ENCODE peak calls at places on chromosomes 16 and 17, in five cellular contexts. I, V, S, C and G are unnamed samples.

GRCh38 chr17:77510133-77510796 is 369.5 kb downstream of the SEC14L1 start:
- DNase-seq in I (no peak), V (no peak), S (no peak), C (no peak), G (no peak)

GRCh38 chr16:55737318-55737717 is 81.5 kb downstream of the SLC6A2 start:
- DNase-seq in I (no peak), V (no peak), S (no peak), C (no peak), G (no peak)

GRCh38 chr17:64411999-64412771 is 21.5 kb upstream of the PECAM1 start:
- DNase-seq in I (peak), V (peak), S (peak), C (peak), G (peak)

GRCh38 chr17:65463242-65463641 is 98.2 kb downstream of the AXIN2 start:
- DNase-seq in I (no peak), V (peak), S (peak), C (peak), G (peak)

GRCh38 chr16:529012-529575 is 1.6 kb downstream of the CAPN15 start:
- DNase-seq in I (no peak), V (no peak), S (no peak), C (no peak), G (no peak)

GRCh38 chr17:36136439-36136838 is 32.8 kb downstream of the CCL4 start:
- DNase-seq in I (no peak), V (no peak), S (no peak), C (no peak), G (no peak)

GRCh38 chr17:45320931-45321461 is 4.2 kb upstream of the MAP3K14 start:
- DNase-seq in I (no peak), V (peak), S (peak), C (no peak), G (peak)

GRCh38 chr16:23306199-23307100 is 4.3 kb downstream of the SCNN1B start:
- DNase-seq in I (no peak), V (no peak), S (no peak), C (no peak), G (no peak)

GRCh38 chr16:50677351-50677750 is 3.8 kb downstream of the SNX20 start:
- DNase-seq in I (no peak), V (no peak), S (no peak), C (no peak), G (no peak)

GRCh38 chr17:1003972-1004768 is 7.2 kb downstream of the TIMM22 start:
- DNase-seq in I (no peak), V (no peak), S (no peak), C (no peak), G (no peak)

GRCh38 chr16:75271441-75272096 is 20.1 kb upstream of the BCAR1 start:
- DNase-seq in I (no peak), V (no peak), S (no peak), C (no peak), G (no peak)

GRCh38 chr16:72537684-72538083 is 365.7 kb upstream of the PMFBP1 start:
- DNase-seq in I (no peak), V (peak), S (peak), C (no peak), G (peak)

GRCh38 chr17:52606098-52606497 is 447.6 kb upstream of the CA10 start:
- DNase-seq in I (no peak), V (no peak), S (peak), C (no peak), G (no peak)

GRCh38 chr17:17236295-17237025 is 508 bp downstream of the FLCN start:
- DNase-seq in I (no peak), V (peak), S (peak), C (no peak), G (peak)

GRCh38 chr17:7266784-7267183 is 4.5 kb upstream of the CLDN7 start:
- DNase-seq in I (no peak), V (no peak), S (peak), C (no peak), G (peak)

GRCh38 chr17:67050476-67051154 is 6.3 kb downstream of the CACNG1 start:
- DNase-seq in I (no peak), V (no peak), S (no peak), C (no peak), G (peak)

GRCh38 chr16:66107661-66108060 is 258.8 kb upstream of the CDH5 start:
- DNase-seq in I (no peak), V (peak), S (peak), C (no peak), G (peak)

GRCh38 chr16:9225527-9226316 is 134.3 kb downstream of the HAPSTR1 start:
- DNase-seq in I (no peak), V (peak), S (no peak), C (no peak), G (no peak)

GRCh38 chr16:75340715-75341500 is 89.5 kb upstream of the BCAR1 start:
- DNase-seq in I (no peak), V (peak), S (peak), C (no peak), G (peak)

GRCh38 chr16:80803341-80804060 is 897 bp downstream of the CDYL2 start:
- DNase-seq in I (no peak), V (peak), S (no peak), C (peak), G (no peak)

GRCh38 chr17:77959216-77959925 is 868 bp downstream of the TNRC6C start:
- DNase-seq in I (no peak), V (no peak), S (no peak), C (no peak), G (no peak)

GRCh38 chr16:85428168-85428898 is 184.8 kb upstream of the GSE1 start:
- DNase-seq in I (no peak), V (no peak), S (no peak), C (peak), G (peak)

GRCh38 chr17:9684955-9685621 is 39.8 kb downstream of the USP43 start:
- DNase-seq in I (no peak), V (no peak), S (peak), C (no peak), G (no peak)

GRCh38 chr16:80324371-80324770 is 216.4 kb upstream of the DYNLRB2 start:
- DNase-seq in I (no peak), V (no peak), S (no peak), C (no peak), G (no peak)

GRCh38 chr16:67183284-67183626 is 508 bp downstream of the MATCAP1 start:
- DNase-seq in I (no peak), V (no peak), S (no peak), C (no peak), G (no peak)

DNA sequence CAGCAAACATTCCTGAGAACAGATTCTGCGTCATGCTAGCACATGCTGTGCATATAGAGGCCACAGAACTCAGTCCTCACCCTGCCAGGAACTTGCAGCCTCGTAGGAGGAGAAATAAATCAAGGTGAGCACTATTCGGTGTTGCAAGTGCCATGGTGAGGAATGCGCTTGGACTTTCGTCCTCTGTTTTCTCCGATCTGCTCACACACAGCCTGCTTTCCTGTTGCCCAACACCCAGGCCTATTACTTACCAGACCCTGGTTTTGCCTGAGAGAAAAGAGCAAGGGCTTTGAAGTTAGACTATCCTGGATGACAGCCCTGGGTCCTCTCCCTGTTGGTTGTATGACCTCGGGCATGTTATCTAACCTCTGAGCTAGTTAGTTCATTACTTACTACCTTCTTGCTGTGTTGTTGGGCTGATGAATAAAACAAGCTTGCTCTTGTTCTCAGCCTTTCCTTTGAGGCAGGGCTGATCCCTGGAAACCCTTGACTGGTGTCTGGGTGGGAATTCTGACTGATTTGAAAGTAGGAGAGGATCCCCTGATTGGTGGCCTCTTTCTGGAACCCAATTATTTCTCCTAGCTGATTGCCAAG is 2.9 kb downstream of the ACSF2 start:
- DNase-seq in I (no peak), V (no peak), S (no peak), C (no peak), G (peak)
- TF ChIP-seq CTCF in I (no peak), V (no peak), S (no peak), C (no peak), G (no peak)

GRCh38 chr16:73877148-73877547 is 419.5 kb upstream of the PSMD7 start:
- DNase-seq in I (no peak), V (no peak), S (no peak), C (no peak), G (no peak)

GRCh38 chr16:73872856-73873255 is 423.8 kb upstream of the PSMD7 start:
- DNase-seq in I (no peak), V (no peak), S (no peak), C (no peak), G (no peak)

GRCh38 chr16:73879621-73880020 is 417.0 kb upstream of the PSMD7 start:
- DNase-seq in I (no peak), V (no peak), S (no peak), C (no peak), G (no peak)

GRCh38 chr16:73873643-73874042 is 423.0 kb upstream of the PSMD7 start:
- DNase-seq in I (no peak), V (no peak), S (no peak), C (no peak), G (no peak)

DNA sequence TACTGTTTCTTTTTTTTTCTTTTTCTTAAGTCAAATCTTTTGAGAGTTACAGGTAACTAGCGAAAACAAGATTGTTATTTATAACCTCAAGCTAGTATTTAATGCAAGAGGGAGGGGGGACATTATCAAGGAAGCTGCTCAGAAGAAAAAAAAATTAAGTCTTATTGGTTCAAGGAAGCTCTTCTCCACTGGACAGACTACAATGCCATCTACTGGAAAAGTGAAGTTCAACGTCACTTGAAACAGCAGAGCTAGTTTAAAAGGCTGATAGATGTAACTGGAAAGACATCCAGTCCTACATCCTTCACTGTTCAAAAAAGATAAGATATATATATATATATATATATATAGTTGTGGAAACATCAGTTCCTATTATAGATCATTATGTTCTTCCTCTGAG is 418.0 kb upstream of the PSMD7 start:
- DNase-seq in I (no peak), V (peak), S (peak), C (no peak), G (peak)
- TF ChIP-seq CTCF in I (peak), V (peak), S (peak), C (peak), G (peak)

GRCh38 chr17:42124256-42124655 is 1.7 kb downstream of the HSPB9 start:
- DNase-seq in I (no peak), V (no peak), S (no peak), C (no peak), G (no peak)
- TF ChIP-seq CTCF in I (no peak), V (no peak), S (no peak), C (no peak), G (no peak)

GRCh38 chr17:30292490-30292858 is 730 bp upstream of the BLMH start:
- DNase-seq in I (no peak), V (no peak), S (no peak), C (no peak), G (no peak)

GRCh38 chr17:30300803-30301202 is 9.1 kb upstream of the BLMH start:
- DNase-seq in I (no peak), V (no peak), S (no peak), C (no peak), G (no peak)

GRCh38 chr17:30297715-30298114 is 6.0 kb upstream of the BLMH start:
- DNase-seq in I (no peak), V (no peak), S (no peak), C (no peak), G (no peak)

GRCh38 chr17:30299000-30299399 is 7.3 kb upstream of the BLMH start:
- DNase-seq in I (no peak), V (no peak), S (no peak), C (no peak), G (no peak)

GRCh38 chr17:30296499-30297038 is 4.8 kb upstream of the BLMH start:
- DNase-seq in I (no peak), V (no peak), S (no peak), C (no peak), G (no peak)
- TF ChIP-seq CTCF in I (no peak), V (no peak), S (no peak), C (no peak), G (no peak)